ENCODE peak calls at places on chromosomes 1 and 21, in five cellular contexts. J is HFF-Myc, W is lung, N is kidney, G is transverse colon. B is an unnamed sample.

GRCh38 chr1:199172286-199173124 is 533.7 kb downstream of the PTPRC start:
- DNase-seq in J (no peak), W (no peak), N (no peak), G (no peak), B (no peak)

GRCh38 chr1:184315254-184315653 is 71.6 kb upstream of the C1orf21 start:
- DNase-seq in J (no peak), W (no peak), N (no peak), G (no peak), B (peak; percentile 62)

GRCh38 chr1:3814771-3815561 is 18.7 kb upstream of the LRRC47 start:
- DNase-seq in J (no peak), W (no peak), N (peak; percentile 65), G (no peak), B (no peak)

GRCh38 chr1:154193821-154194220 is 1.9 kb upstream of the TPM3 start:
- DNase-seq in J (no peak), W (no peak), N (no peak), G (no peak), B (peak; percentile 36)

GRCh38 chr1:14516974-14517812 is 81.3 kb upstream of the KAZN start:
- DNase-seq in J (peak; percentile 43), W (no peak), N (no peak), G (no peak), B (peak; percentile 100)

GRCh38 chr1:185871627-185872150 is 137.5 kb downstream of the HMCN1 start:
- DNase-seq in J (no peak), W (no peak), N (no peak), G (no peak), B (no peak)

GRCh38 chr1:97351846-97352245 is 569.0 kb downstream of the DPYD start:
- DNase-seq in J (no peak), W (no peak), N (no peak), G (no peak), B (no peak)

GRCh38 chr1:33738976-33739375 is 124.9 kb upstream of the HMGB4 start:
- DNase-seq in J (no peak), W (no peak), N (no peak), G (no peak), B (no peak)

GRCh38 chr1:218693584-218693983 is 348.4 kb downstream of the TGFB2 start:
- DNase-seq in J (no peak), W (no peak), N (no peak), G (no peak), B (no peak)

GRCh38 chr1:99122039-99122438 is 117.4 kb upstream of the PLPPR5 start:
- DNase-seq in J (no peak), W (no peak), N (no peak), G (no peak), B (no peak)

GRCh38 chr1:221562542-221563475 is 179.1 kb downstream of the DUSP10 start:
- DNase-seq in J (no peak), W (no peak), N (peak; percentile 48), G (no peak), B (no peak)

GRCh38 chr1:24111264-24111997 is 504 bp downstream of the MYOM3 start:
- DNase-seq in J (no peak), W (no peak), N (no peak), G (no peak), B (peak; percentile 7)

GRCh38 chr1:55611123-55611522 is 396.0 kb upstream of the USP24 start:
- DNase-seq in J (no peak), W (no peak), N (no peak), G (no peak), B (peak; percentile 57)

GRCh38 chr21:35222021-35222420 is 172.9 kb upstream of the RUNX1 start:
- DNase-seq in J (no peak), W (no peak), N (no peak), G (no peak), B (no peak)

GRCh38 chr21:35467536-35467935 is 418.4 kb upstream of the RUNX1 start:
- DNase-seq in J (no peak), W (no peak), N (no peak), G (no peak), B (no peak)

GRCh38 chr21:30625449-30625848 is 5.0 kb downstream of the KRTAP20-4 start:
- DNase-seq in J (no peak), W (no peak), N (no peak), G (no peak), B (no peak)
- H3K4me3 ChIP-seq in J (no peak overlapping the region), W (no peak overlapping the region), N (no peak overlapping the region), G (no peak overlapping the region), B (no peak overlapping the region)

GRCh38 chr1:28796321-28797213 is 15.4 kb upstream of the OPRD1 start:
- DNase-seq in J (no peak), W (no peak), N (no peak), G (no peak), B (no peak)
- TF ChIP-seq CTCF in J (no peak), W (no peak), N (no peak), G (no peak), B (no peak)

GRCh38 chr1:174974711-174975111 is 25.0 kb upstream of the CACYBP start:
- DNase-seq in J (no peak), W (no peak), N (no peak), G (no peak), B (peak; percentile 27)
- H3K4me3 ChIP-seq in J (no peak overlapping the region), W (no peak overlapping the region), N (no peak overlapping the region), G (no peak overlapping the region), B (no peak overlapping the region)

GRCh38 chr1:40787733-40788560 is 4.4 kb downstream of the KCNQ4 start:
- DNase-seq in J (no peak), W (no peak), N (peak; percentile 45), G (no peak), B (no peak)
- TF ChIP-seq CTCF in J (no peak), W (no peak), N (no peak), G (no peak), B (no peak)

GRCh38 chr1:167515893-167516321 is 2.4 kb downstream of the CD247 start:
- DNase-seq in J (no peak), W (no peak), N (no peak), G (no peak), B (no peak)

GRCh38 chr1:167515461-167515860 is 2.9 kb downstream of the CD247 start:
- DNase-seq in J (no peak), W (no peak), N (no peak), G (no peak), B (no peak)

GRCh38 chr1:167512262-167512661 is 6.1 kb downstream of the CD247 start:
- DNase-seq in J (no peak), W (no peak), N (no peak), G (no peak), B (no peak)

GRCh38 chr1:167516404-167517388 is 1.6 kb downstream of the CD247 start:
- DNase-seq in J (no peak), W (no peak), N (no peak), G (no peak), B (no peak)

DNA sequence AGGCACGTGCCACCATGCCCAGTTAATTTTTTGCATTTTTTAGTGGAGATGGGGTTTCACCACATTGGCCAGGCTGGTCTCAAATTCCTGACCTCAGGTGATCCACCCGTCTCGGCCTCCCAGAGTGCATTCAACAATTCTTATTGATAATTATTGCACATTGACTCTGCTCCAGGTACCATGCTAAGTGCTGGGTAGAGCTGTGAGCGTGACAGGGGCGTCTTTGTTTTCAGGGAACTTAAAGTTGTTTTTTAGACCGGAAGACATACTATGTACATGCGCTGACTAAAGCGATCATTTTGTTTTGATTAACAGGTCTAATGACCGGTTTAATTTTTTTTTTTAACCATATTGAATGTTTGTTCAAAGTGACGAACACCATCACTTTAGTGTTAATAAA is 4.1 kb downstream of the CD247 start:
- DNase-seq in J (no peak), W (no peak), N (no peak), G (no peak), B (no peak)
- H3K4me3 ChIP-seq in J (no peak overlapping the region), W (no peak overlapping the region), N (no peak overlapping the region), G (no peak overlapping the region), B (no peak overlapping the region)

DNA sequence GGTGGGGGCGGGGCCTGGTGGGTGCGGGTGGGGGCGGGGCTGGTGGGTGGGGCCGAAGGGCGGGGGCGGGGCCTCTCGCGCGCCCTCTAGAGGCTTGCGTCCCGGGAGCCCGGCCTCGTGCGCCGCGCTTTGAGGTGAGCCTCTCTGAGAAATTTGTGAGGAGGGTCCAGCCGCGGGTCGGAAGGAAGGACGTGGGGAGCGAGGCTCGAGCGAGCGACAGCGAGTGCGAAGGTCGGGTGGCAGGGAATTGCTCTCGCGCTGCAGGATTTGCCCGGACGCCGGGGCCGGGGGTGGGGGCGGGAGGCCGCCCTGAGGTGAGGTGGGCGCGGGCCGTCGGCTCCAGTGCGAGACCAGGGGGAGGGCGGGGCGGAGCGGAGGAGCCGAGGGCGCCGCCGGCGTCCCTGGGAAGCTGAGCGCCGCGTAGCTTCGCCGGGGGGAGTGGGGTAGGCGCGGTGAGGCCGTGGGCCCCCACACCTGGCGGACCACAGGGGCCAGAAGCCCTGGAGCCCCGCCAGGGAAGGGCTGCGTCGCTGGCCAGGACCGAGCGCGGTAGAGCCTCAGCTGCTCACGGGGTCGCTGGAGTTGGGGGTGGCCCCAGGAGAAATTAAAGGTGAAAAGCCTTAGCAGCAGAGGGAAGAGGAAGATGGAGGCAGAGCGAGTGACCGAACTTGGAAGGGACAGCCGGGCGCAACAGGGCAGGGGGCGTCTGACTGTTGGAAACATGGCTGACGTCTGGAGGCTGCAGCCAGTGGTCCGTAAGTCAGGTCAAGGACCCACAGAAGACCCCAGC is 754 bp upstream of the LSS start:
- DNase-seq in J (no peak), W (no peak), N (peak; percentile 91), G (no peak), B (no peak)
- TF ChIP-seq CTCF in J (peak; percentile 27), W (no peak), N (peak; percentile 53), G (peak; percentile 25), B (peak; percentile 33)

DNA sequence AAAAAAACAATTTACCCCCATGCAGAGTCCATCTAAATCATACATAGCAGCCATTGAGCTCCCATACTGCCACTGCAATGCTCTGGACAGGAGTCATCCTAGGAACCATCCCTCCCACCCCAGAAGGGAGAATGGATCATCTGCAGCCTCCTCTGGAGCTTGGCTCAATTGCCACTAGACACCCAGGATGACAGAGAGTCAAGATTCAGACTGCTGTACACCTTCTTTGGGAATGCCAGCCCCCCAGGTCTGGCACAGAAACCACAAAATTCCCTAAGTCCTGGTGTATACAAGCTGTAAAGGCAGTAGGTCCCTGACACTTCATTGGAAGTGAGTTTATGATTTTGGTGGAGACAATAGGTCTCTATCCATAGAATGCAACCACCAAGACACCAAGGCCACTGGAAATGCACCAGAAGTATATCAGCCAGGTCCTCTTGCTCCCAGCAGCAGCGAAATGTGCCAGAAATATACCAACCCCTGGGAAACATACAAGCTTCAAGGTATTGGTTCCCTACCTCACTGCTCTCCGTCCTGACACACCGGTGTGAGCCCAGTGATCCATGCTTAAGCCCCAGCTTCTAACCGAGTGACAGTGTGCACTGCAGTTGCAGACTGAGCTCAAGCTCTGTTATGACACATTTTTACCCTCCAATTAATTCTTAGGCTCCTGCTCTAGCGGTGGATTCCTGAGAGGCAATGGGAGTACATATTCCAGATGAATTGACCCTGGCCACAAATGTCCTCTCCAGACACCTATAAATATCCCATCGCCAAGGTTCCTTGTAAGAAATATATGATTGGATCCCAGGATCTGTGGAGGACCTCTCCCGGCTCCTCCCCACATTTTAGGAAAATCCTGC is 4.4 kb downstream of the TAL1 start:
- DNase-seq in J (no peak), W (no peak), N (no peak), G (no peak), B (no peak)
- H3K4me3 ChIP-seq in J (no peak overlapping the region), W (no peak overlapping the region), N (no peak overlapping the region), G (no peak overlapping the region), B (no peak overlapping the region)

GRCh38 chr1:227155688-227156087 is 162.6 kb downstream of the CDC42BPA start:
- DNase-seq in J (no peak), W (no peak), N (no peak), G (no peak), B (no peak)
- TF ChIP-seq CTCF in J (no peak), W (no peak), N (no peak), G (no peak), B (no peak)

B was measured in fibroblast of mammary gland.